ENCODE peak calls at places on chromosome 15, in five cellular contexts. J is fibroblast of villous mesenchyme; K is activated T-helper 1 cell treated with anti-CD3 and anti-CD28 coated beads, Interleukin-2, amount 50 U/mL, for 16 hours; M is HTR-8/SVneo; D is stimulated activated CD4-positive, alpha-beta T cell treated with anti-CD3 and anti-CD28 coated beads, Interleukin-2, amount 100 ng/mL, for 4 hours. P is an unnamed sample.

GRCh38 chr15:42270996-42271395 is 2.0 kb upstream of the GANC start:
- DNase-seq in K (no peak), M (no peak), J (peak), D (no peak), P (no peak)

GRCh38 chr15:34490421-34491193 is 53.0 kb upstream of the GOLGA8A start:
- DNase-seq in K (no peak), M (no peak), D (no peak), J (no peak), P (no peak)

GRCh38 chr15:25737218-25737643 is 125.9 kb downstream of the ATP10A start:
- DNase-seq in J (no peak), D (no peak), M (no peak), K (no peak), P (no peak)

GRCh38 chr15:51917493-51917892 is 54.1 kb downstream of the LEO1 start:
- DNase-seq in J (peak), D (no peak), K (no peak), M (peak), P (peak)

GRCh38 chr15:68630205-68630555 is 51.4 kb downstream of the CORO2B start:
- DNase-seq in J (no peak), K (no peak), M (no peak), D (no peak), P (no peak)

GRCh38 chr15:28913171-28913765 is 27.5 kb downstream of the APBA2 start:
- DNase-seq in D (no peak), J (no peak), K (no peak), M (peak), P (no peak)

GRCh38 chr15:28114721-28115622 is 15.9 kb upstream of the OCA2 start:
- DNase-seq in J (no peak), K (no peak), M (no peak), D (no peak), P (no peak)

GRCh38 chr15:86073281-86073680 is 6.4 kb upstream of the AGBL1 start:
- DNase-seq in D (no peak), K (no peak), M (no peak), J (no peak), P (no peak)

GRCh38 chr15:81161851-81162250 is 27.8 kb downstream of the CFAP161 start:
- DNase-seq in M (no peak), D (no peak), K (no peak), J (no peak), P (no peak)

GRCh38 chr15:32844118-32844711 is 126.4 kb downstream of the GREM1 start:
- DNase-seq in M (no peak), K (no peak), J (peak), D (no peak), P (peak)

GRCh38 chr15:92463826-92464225 is 70.1 kb downstream of the ST8SIA2 start:
- DNase-seq in K (no peak), D (no peak), M (no peak), J (no peak), P (no peak)

GRCh38 chr15:30030350-30030749 is 52.4 kb upstream of the GOLGA8J start:
- DNase-seq in M (no peak), D (no peak), K (no peak), J (no peak), P (no peak)

GRCh38 chr15:50077655-50078054 is 41.4 kb downstream of the ATP8B4 start:
- DNase-seq in D (no peak), M (no peak), K (no peak), J (no peak), P (no peak)

GRCh38 chr15:98924311-98925049 is 83.1 kb downstream of the PGPEP1L start:
- DNase-seq in D (no peak), J (no peak), M (no peak), K (no peak), P (no peak)

GRCh38 chr15:58839485-58839884 is 68.4 kb downstream of the MINDY2 start:
- DNase-seq in K (no peak), M (peak), J (peak), D (no peak), P (no peak)

GRCh38 chr15:90884719-90885431 is 571 bp downstream of the FES start:
- DNase-seq in D (no peak), J (no peak), K (no peak), M (no peak), P (no peak)

GRCh38 chr15:33968224-33968623 is at the start of gene CHRM5:
- DNase-seq in K (no peak), M (no peak), D (no peak), J (no peak), P (peak)

GRCh38 chr15:85380860-85381535 is 595 bp downstream of the AKAP13 start:
- DNase-seq in J (no peak), D (peak), M (peak), K (peak), P (no peak)

GRCh38 chr15:49279481-49280186 is 109.6 kb downstream of the GALK2 start:
- DNase-seq in D (no peak), K (no peak), M (no peak), J (no peak), P (no peak)

GRCh38 chr15:71702496-71702895 is 107.9 kb upstream of the NR2E3 start:
- DNase-seq in M (no peak), J (no peak), D (no peak), K (no peak), P (no peak)

GRCh38 chr15:55907797-55908196 is 85.6 kb downstream of the NEDD4 start:
- DNase-seq in J (peak), D (no peak), M (peak), K (no peak), P (no peak)

GRCh38 chr15:28885630-28886430 is at the start of gene APBA2:
- DNase-seq in K (peak), J (peak), M (peak), D (peak), P (no peak)

GRCh38 chr15:25185156-25185710 is 230.4 kb downstream of the SNRPN start:
- DNase-seq in D (no peak), M (no peak), K (no peak), J (no peak), P (no peak)

GRCh38 chr15:58593870-58594269 is 155.6 kb downstream of the ADAM10 start:
- DNase-seq in J (no peak), D (no peak), K (no peak), M (no peak), P (no peak)